ENCODE peak calls at places on chromosomes 5 and 9, in nine cellular contexts. One of them, this sample, is unnamed.

GRCh38 chr9:784202-784601 is 57.3 kb upstream of the DMRT1 start:
- DNase-seq in Panc1: no peak
- DNase-seq in H9: no peak
- DNase-seq in HFFc6: no peak
- DNase-seq in lower leg skin: peak
- DNase-seq in body of pancreas: no peak
- DNase-seq in Caco-2: no peak
- DNase-seq in fibroblast of pulmonary artery: no peak
- DNase-seq in left lung: no peak
- DNase-seq in this sample: no peak

GRCh38 chr5:71996789-71997188 is 110.5 kb upstream of the MAP1B start:
- DNase-seq in lower leg skin: no peak
- DNase-seq in HFFc6: no peak
- DNase-seq in H9: no peak
- DNase-seq in left lung: no peak
- DNase-seq in fibroblast of pulmonary artery: no peak
- DNase-seq in Caco-2: no peak
- DNase-seq in Panc1: no peak
- DNase-seq in body of pancreas: no peak
- DNase-seq in this sample: no peak

GRCh38 chr5:40877371-40877988 is 31.8 kb upstream of the C7 start:
- DNase-seq in H9: no peak
- DNase-seq in HFFc6: no peak
- DNase-seq in fibroblast of pulmonary artery: no peak
- DNase-seq in lower leg skin: no peak
- DNase-seq in Caco-2: no peak
- DNase-seq in Panc1: no peak
- DNase-seq in left lung: no peak
- DNase-seq in body of pancreas: no peak
- DNase-seq in this sample: peak

GRCh38 chr5:87645241-87645640 is 232.5 kb upstream of the CCNH start:
- DNase-seq in H9: no peak
- DNase-seq in lower leg skin: no peak
- DNase-seq in Panc1: no peak
- DNase-seq in fibroblast of pulmonary artery: no peak
- DNase-seq in HFFc6: no peak
- DNase-seq in left lung: no peak
- DNase-seq in body of pancreas: no peak
- DNase-seq in Caco-2: no peak
- DNase-seq in this sample: no peak

GRCh38 chr5:64759960-64760695 is 8.4 kb downstream of the SREK1IP1 start:
- DNase-seq in left lung: no peak
- DNase-seq in body of pancreas: no peak
- DNase-seq in H9: no peak
- DNase-seq in lower leg skin: no peak
- DNase-seq in HFFc6: no peak
- DNase-seq in Panc1: no peak
- DNase-seq in fibroblast of pulmonary artery: peak
- DNase-seq in Caco-2: no peak
- DNase-seq in this sample: no peak

GRCh38 chr5:133383580-133383939 is 228.8 kb downstream of the FSTL4 start:
- DNase-seq in lower leg skin: peak
- DNase-seq in body of pancreas: no peak
- DNase-seq in fibroblast of pulmonary artery: no peak
- DNase-seq in HFFc6: no peak
- DNase-seq in Caco-2: no peak
- DNase-seq in left lung: no peak
- DNase-seq in Panc1: no peak
- DNase-seq in H9: peak
- DNase-seq in this sample: no peak

GRCh38 chr5:98929982-98930355 is 1.2 kb upstream of the CHD1 start:
- DNase-seq in HFFc6: no peak
- DNase-seq in fibroblast of pulmonary artery: no peak
- DNase-seq in body of pancreas: peak
- DNase-seq in H9: no peak
- DNase-seq in Caco-2: no peak
- DNase-seq in left lung: no peak
- DNase-seq in Panc1: no peak
- DNase-seq in lower leg skin: no peak
- DNase-seq in this sample: no peak

GRCh38 chr5:68543212-68543611 is 327.7 kb downstream of the PIK3R1 start:
- DNase-seq in body of pancreas: no peak
- DNase-seq in HFFc6: no peak
- DNase-seq in fibroblast of pulmonary artery: no peak
- DNase-seq in lower leg skin: no peak
- DNase-seq in H9: no peak
- DNase-seq in Panc1: no peak
- DNase-seq in Caco-2: no peak
- DNase-seq in left lung: no peak
- DNase-seq in this sample: no peak

GRCh38 chr5:137440800-137441199 is 58.3 kb downstream of the SPOCK1 start:
- DNase-seq in H9: no peak
- DNase-seq in Panc1: no peak
- DNase-seq in fibroblast of pulmonary artery: no peak
- DNase-seq in body of pancreas: no peak
- DNase-seq in Caco-2: no peak
- DNase-seq in lower leg skin: no peak
- DNase-seq in HFFc6: no peak
- DNase-seq in left lung: no peak
- DNase-seq in this sample: no peak

GRCh38 chr5:56270058-56270457 is 36.9 kb upstream of the ANKRD55 start:
- DNase-seq in left lung: no peak
- DNase-seq in lower leg skin: no peak
- DNase-seq in HFFc6: no peak
- DNase-seq in Panc1: no peak
- DNase-seq in H9: no peak
- DNase-seq in body of pancreas: no peak
- DNase-seq in fibroblast of pulmonary artery: no peak
- DNase-seq in Caco-2: peak
- DNase-seq in this sample: peak

GRCh38 chr5:17305964-17306725 is 88.7 kb downstream of the BASP1 start:
- DNase-seq in Caco-2: peak
- DNase-seq in left lung: peak
- DNase-seq in H9: peak
- DNase-seq in body of pancreas: peak
- DNase-seq in fibroblast of pulmonary artery: peak
- DNase-seq in HFFc6: peak
- DNase-seq in Panc1: peak
- DNase-seq in lower leg skin: no peak
- DNase-seq in this sample: peak

GRCh38 chr5:175741556-175741955 is 83.7 kb downstream of the HRH2 start:
- DNase-seq in Panc1: no peak
- DNase-seq in HFFc6: no peak
- DNase-seq in fibroblast of pulmonary artery: no peak
- DNase-seq in Caco-2: no peak
- DNase-seq in body of pancreas: no peak
- DNase-seq in lower leg skin: no peak
- DNase-seq in H9: no peak
- DNase-seq in left lung: no peak
- DNase-seq in this sample: no peak

GRCh38 chr9:127130661-127131538 is 8.5 kb upstream of the ANGPTL2 start:
- DNase-seq in lower leg skin: peak
- DNase-seq in HFFc6: peak
- DNase-seq in left lung: peak
- DNase-seq in Panc1: no peak
- DNase-seq in body of pancreas: no peak
- DNase-seq in H9: no peak
- DNase-seq in Caco-2: peak
- DNase-seq in fibroblast of pulmonary artery: peak
- DNase-seq in this sample: peak

GRCh38 chr5:127856310-127856709 is 153.1 kb downstream of the CCDC192 start:
- DNase-seq in Caco-2: no peak
- DNase-seq in body of pancreas: no peak
- DNase-seq in fibroblast of pulmonary artery: peak
- DNase-seq in HFFc6: no peak
- DNase-seq in H9: no peak
- DNase-seq in Panc1: no peak
- DNase-seq in lower leg skin: no peak
- DNase-seq in left lung: no peak
- DNase-seq in this sample: no peak

GRCh38 chr5:61397238-61397637 is 65.2 kb downstream of the ZSWIM6 start:
- DNase-seq in Caco-2: no peak
- DNase-seq in fibroblast of pulmonary artery: no peak
- DNase-seq in H9: no peak
- DNase-seq in lower leg skin: no peak
- DNase-seq in Panc1: no peak
- DNase-seq in left lung: no peak
- DNase-seq in HFFc6: no peak
- DNase-seq in body of pancreas: no peak
- DNase-seq in this sample: peak

GRCh38 chr9:136328622-136329041 is 1.3 kb downstream of the GPSM1 start:
- DNase-seq in body of pancreas: no peak
- DNase-seq in H9: no peak
- DNase-seq in left lung: no peak
- DNase-seq in Caco-2: no peak
- DNase-seq in lower leg skin: no peak
- DNase-seq in HFFc6: peak
- DNase-seq in fibroblast of pulmonary artery: peak
- DNase-seq in Panc1: no peak
- DNase-seq in this sample: no peak

GRCh38 chr5:78473747-78474146 is 113.3 kb downstream of the SCAMP1 start:
- DNase-seq in fibroblast of pulmonary artery: no peak
- DNase-seq in H9: no peak
- DNase-seq in Panc1: no peak
- DNase-seq in left lung: no peak
- DNase-seq in HFFc6: no peak
- DNase-seq in body of pancreas: no peak
- DNase-seq in Caco-2: no peak
- DNase-seq in lower leg skin: no peak
- DNase-seq in this sample: no peak

GRCh38 chr5:78476795-78477194 is 116.4 kb downstream of the SCAMP1 start:
- DNase-seq in Panc1: no peak
- DNase-seq in HFFc6: no peak
- DNase-seq in Caco-2: no peak
- DNase-seq in left lung: no peak
- DNase-seq in lower leg skin: no peak
- DNase-seq in H9: no peak
- DNase-seq in fibroblast of pulmonary artery: no peak
- DNase-seq in body of pancreas: no peak
- DNase-seq in this sample: no peak

GRCh38 chr5:78472469-78473106 is 112.2 kb downstream of the SCAMP1 start:
- DNase-seq in HFFc6: peak
- DNase-seq in fibroblast of pulmonary artery: peak
- DNase-seq in H9: no peak
- DNase-seq in Panc1: no peak
- DNase-seq in lower leg skin: no peak
- DNase-seq in Caco-2: peak
- DNase-seq in left lung: no peak
- DNase-seq in body of pancreas: no peak
- DNase-seq in this sample: peak

GRCh38 chr5:78475370-78475769 is 115.0 kb downstream of the SCAMP1 start:
- DNase-seq in lower leg skin: no peak
- DNase-seq in left lung: no peak
- DNase-seq in fibroblast of pulmonary artery: no peak
- DNase-seq in HFFc6: no peak
- DNase-seq in Caco-2: no peak
- DNase-seq in body of pancreas: no peak
- DNase-seq in H9: no peak
- DNase-seq in Panc1: no peak
- DNase-seq in this sample: no peak
- TF ChIP-seq CTCF in lower leg skin: no peak
- TF ChIP-seq CTCF in left lung: no peak
- TF ChIP-seq CTCF in fibroblast of pulmonary artery: no peak
- TF ChIP-seq CTCF in HFFc6: no peak
- TF ChIP-seq CTCF in Caco-2: no peak
- TF ChIP-seq CTCF in body of pancreas: no peak
- TF ChIP-seq CTCF in H9: no peak
- TF ChIP-seq CTCF in Panc1: no peak
- TF ChIP-seq CTCF in this sample: no peak

GRCh38 chr9:8382777-8383527 is 583.4 kb upstream of the DMAC1 start:
- DNase-seq in left lung: no peak
- DNase-seq in HFFc6: no peak
- DNase-seq in Caco-2: peak
- DNase-seq in body of pancreas: no peak
- DNase-seq in lower leg skin: no peak
- DNase-seq in fibroblast of pulmonary artery: no peak
- DNase-seq in Panc1: no peak
- DNase-seq in H9: no peak
- DNase-seq in this sample: no peak
- TF ChIP-seq CTCF in left lung: no peak
- TF ChIP-seq CTCF in HFFc6: no peak
- TF ChIP-seq CTCF in Caco-2: no peak
- TF ChIP-seq CTCF in body of pancreas: no peak
- TF ChIP-seq CTCF in lower leg skin: no peak
- TF ChIP-seq CTCF in fibroblast of pulmonary artery: no peak
- TF ChIP-seq CTCF in Panc1: no peak
- TF ChIP-seq CTCF in H9: no peak
- TF ChIP-seq CTCF in this sample: no peak

GRCh38 chr9:79134654-79135053 is 437.1 kb upstream of the TLE4 start:
- DNase-seq in lower leg skin: no peak
- DNase-seq in fibroblast of pulmonary artery: peak
- DNase-seq in H9: peak
- DNase-seq in body of pancreas: no peak
- DNase-seq in Caco-2: peak
- DNase-seq in HFFc6: peak
- DNase-seq in Panc1: no peak
- DNase-seq in left lung: no peak
- DNase-seq in this sample: peak
- TF ChIP-seq CTCF in lower leg skin: no peak
- TF ChIP-seq CTCF in fibroblast of pulmonary artery: peak
- TF ChIP-seq CTCF in H9: peak
- TF ChIP-seq CTCF in body of pancreas: no peak
- TF ChIP-seq CTCF in Caco-2: no peak
- TF ChIP-seq CTCF in HFFc6: peak
- TF ChIP-seq CTCF in Panc1: peak
- TF ChIP-seq CTCF in left lung: no peak
- TF ChIP-seq CTCF in this sample: no peak

GRCh38 chr5:38211354-38211710 is 47.0 kb upstream of the EGFLAM start:
- DNase-seq in body of pancreas: no peak
- DNase-seq in HFFc6: no peak
- DNase-seq in left lung: no peak
- DNase-seq in fibroblast of pulmonary artery: no peak
- DNase-seq in Panc1: no peak
- DNase-seq in Caco-2: no peak
- DNase-seq in H9: no peak
- DNase-seq in lower leg skin: no peak
- DNase-seq in this sample: no peak

GRCh38 chr5:38210701-38211353 is 47.5 kb upstream of the EGFLAM start:
- DNase-seq in Panc1: no peak
- DNase-seq in left lung: no peak
- DNase-seq in H9: no peak
- DNase-seq in HFFc6: no peak
- DNase-seq in Caco-2: no peak
- DNase-seq in lower leg skin: no peak
- DNase-seq in body of pancreas: no peak
- DNase-seq in fibroblast of pulmonary artery: no peak
- DNase-seq in this sample: no peak

GRCh38 chr5:38208782-38209378 is 49.5 kb upstream of the EGFLAM start:
- DNase-seq in Panc1: peak
- DNase-seq in HFFc6: peak
- DNase-seq in Caco-2: peak
- DNase-seq in lower leg skin: no peak
- DNase-seq in H9: peak
- DNase-seq in body of pancreas: no peak
- DNase-seq in left lung: no peak
- DNase-seq in fibroblast of pulmonary artery: peak
- DNase-seq in this sample: peak

GRCh38 chr5:38212307-38212706 is 46.1 kb upstream of the EGFLAM start:
- DNase-seq in body of pancreas: no peak
- DNase-seq in lower leg skin: no peak
- DNase-seq in HFFc6: no peak
- DNase-seq in Caco-2: no peak
- DNase-seq in Panc1: no peak
- DNase-seq in left lung: no peak
- DNase-seq in H9: no peak
- DNase-seq in fibroblast of pulmonary artery: no peak
- DNase-seq in this sample: no peak

GRCh38 chr5:38207343-38207742 is 51.0 kb upstream of the EGFLAM start:
- DNase-seq in lower leg skin: no peak
- DNase-seq in left lung: no peak
- DNase-seq in fibroblast of pulmonary artery: no peak
- DNase-seq in body of pancreas: no peak
- DNase-seq in Caco-2: peak
- DNase-seq in H9: peak
- DNase-seq in HFFc6: no peak
- DNase-seq in Panc1: no peak
- DNase-seq in this sample: peak
- TF ChIP-seq CTCF in lower leg skin: no peak
- TF ChIP-seq CTCF in left lung: no peak
- TF ChIP-seq CTCF in fibroblast of pulmonary artery: no peak
- TF ChIP-seq CTCF in body of pancreas: no peak
- TF ChIP-seq CTCF in Caco-2: no peak
- TF ChIP-seq CTCF in H9: peak
- TF ChIP-seq CTCF in HFFc6: peak
- TF ChIP-seq CTCF in Panc1: no peak
- TF ChIP-seq CTCF in this sample: no peak